ENCODE peak calls at places on chromosomes 16 and 17, in six cellular contexts. One of them, this sample, is unnamed. For H3K4me1, the result is how much of the 10 kb centered on the place peaks cover.

GRCh38 chr17:944266-944665 is 35.3 kb downstream of the NXN start:
- DNase-seq in cardiac muscle cell: no peak
- DNase-seq in ovary: no peak
- DNase-seq in GM23338: no peak
- DNase-seq in IMR-90: no peak
- DNase-seq in mesendoderm: no peak
- DNase-seq in this sample: no peak

GRCh38 chr17:50148226-50149098 is 2.0 kb downstream of the PPP1R9B start:
- DNase-seq in cardiac muscle cell: peak
- DNase-seq in ovary: peak
- DNase-seq in GM23338: peak
- DNase-seq in IMR-90: peak
- DNase-seq in mesendoderm: peak
- DNase-seq in this sample: peak

GRCh38 chr16:49524578-49525315 is 151.1 kb downstream of the C16orf78 start:
- DNase-seq in cardiac muscle cell: no peak
- DNase-seq in ovary: peak
- DNase-seq in GM23338: no peak
- DNase-seq in IMR-90: no peak
- DNase-seq in mesendoderm: no peak
- DNase-seq in this sample: no peak

GRCh38 chr17:34706029-34706428 is 126.6 kb downstream of the TMEM132E start:
- DNase-seq in cardiac muscle cell: peak
- DNase-seq in ovary: no peak
- DNase-seq in GM23338: peak
- DNase-seq in IMR-90: peak
- DNase-seq in mesendoderm: peak
- DNase-seq in this sample: no peak

GRCh38 chr17:20922128-20922670 is 120.6 kb downstream of the USP22 start:
- DNase-seq in cardiac muscle cell: peak
- DNase-seq in ovary: no peak
- DNase-seq in GM23338: no peak
- DNase-seq in IMR-90: peak
- DNase-seq in mesendoderm: no peak
- DNase-seq in this sample: no peak

GRCh38 chr17:7111784-7112526 is 2.7 kb downstream of the ASGR2 start:
- DNase-seq in cardiac muscle cell: no peak
- DNase-seq in ovary: no peak
- DNase-seq in GM23338: peak
- DNase-seq in IMR-90: no peak
- DNase-seq in mesendoderm: no peak
- DNase-seq in this sample: no peak

GRCh38 chr16:83802135-83802534 is 5.6 kb upstream of the HSBP1 start:
- DNase-seq in cardiac muscle cell: peak
- DNase-seq in ovary: no peak
- DNase-seq in GM23338: peak
- DNase-seq in IMR-90: peak
- DNase-seq in mesendoderm: peak
- DNase-seq in this sample: no peak

GRCh38 chr17:68868708-68869107 is 86.5 kb downstream of the ABCA8 start:
- DNase-seq in cardiac muscle cell: peak
- DNase-seq in ovary: no peak
- DNase-seq in GM23338: no peak
- DNase-seq in IMR-90: peak
- DNase-seq in mesendoderm: no peak
- DNase-seq in this sample: no peak

GRCh38 chr16:21708533-21709115 is 44.9 kb downstream of the OTOA start:
- DNase-seq in cardiac muscle cell: peak
- DNase-seq in ovary: peak
- DNase-seq in GM23338: peak
- DNase-seq in IMR-90: peak
- DNase-seq in mesendoderm: peak
- DNase-seq in this sample: peak

GRCh38 chr17:44444735-44445105 is 55.3 kb upstream of the ITGA2B start:
- DNase-seq in cardiac muscle cell: peak
- DNase-seq in ovary: no peak
- DNase-seq in GM23338: no peak
- DNase-seq in IMR-90: peak
- DNase-seq in mesendoderm: no peak
- DNase-seq in this sample: no peak

GRCh38 chr16:31242197-31242596 is 17.6 kb upstream of the ITGAM start:
- DNase-seq in cardiac muscle cell: peak
- DNase-seq in ovary: no peak
- DNase-seq in GM23338: no peak
- DNase-seq in IMR-90: peak
- DNase-seq in mesendoderm: no peak
- DNase-seq in this sample: no peak

GRCh38 chr17:53032861-53033271 is 789.9 kb upstream of the KIF2B start:
- DNase-seq in cardiac muscle cell: peak
- DNase-seq in ovary: no peak
- DNase-seq in GM23338: peak
- DNase-seq in IMR-90: peak
- DNase-seq in mesendoderm: peak
- DNase-seq in this sample: no peak

GRCh38 chr16:9042943-9043680 is 48.3 kb upstream of the HAPSTR1 start:
- DNase-seq in cardiac muscle cell: peak
- DNase-seq in ovary: no peak
- DNase-seq in GM23338: no peak
- DNase-seq in IMR-90: peak
- DNase-seq in mesendoderm: no peak
- DNase-seq in this sample: no peak

GRCh38 chr17:6780001-6780400 is 4.0 kb downstream of the FBXO39 start:
- DNase-seq in cardiac muscle cell: no peak
- DNase-seq in ovary: no peak
- DNase-seq in GM23338: no peak
- DNase-seq in IMR-90: no peak
- DNase-seq in mesendoderm: peak
- DNase-seq in this sample: no peak

GRCh38 chr17:42387221-42387657 is 1.0 kb downstream of the STAT3 start:
- DNase-seq in cardiac muscle cell: peak
- DNase-seq in ovary: no peak
- DNase-seq in GM23338: no peak
- DNase-seq in IMR-90: peak
- DNase-seq in mesendoderm: no peak
- DNase-seq in this sample: no peak

GRCh38 chr17:72514888-72515287 is 394.1 kb downstream of the SOX9 start:
- DNase-seq in cardiac muscle cell: peak
- DNase-seq in ovary: peak
- DNase-seq in GM23338: no peak
- DNase-seq in IMR-90: peak
- DNase-seq in mesendoderm: no peak
- DNase-seq in this sample: no peak

GRCh38 chr16:25605381-25605780 is 86.4 kb upstream of the HS3ST4 start:
- DNase-seq in cardiac muscle cell: no peak
- DNase-seq in ovary: no peak
- DNase-seq in GM23338: no peak
- DNase-seq in IMR-90: no peak
- DNase-seq in mesendoderm: peak
- DNase-seq in this sample: no peak

GRCh38 chr17:50347894-50348291 is 2.0 kb downstream of the XYLT2 start:
- DNase-seq in cardiac muscle cell: no peak
- DNase-seq in ovary: no peak
- DNase-seq in GM23338: no peak
- DNase-seq in IMR-90: no peak
- DNase-seq in mesendoderm: peak
- DNase-seq in this sample: no peak

GRCh38 chr16:14110728-14111251 is 39.7 kb downstream of the MRTFB start:
- DNase-seq in cardiac muscle cell: no peak
- DNase-seq in ovary: no peak
- DNase-seq in GM23338: no peak
- DNase-seq in IMR-90: no peak
- DNase-seq in mesendoderm: no peak
- DNase-seq in this sample: no peak

GRCh38 chr16:24609740-24610420 is 70.5 kb downstream of the RBBP6 start:
- DNase-seq in cardiac muscle cell: peak
- DNase-seq in ovary: peak
- DNase-seq in GM23338: peak
- DNase-seq in IMR-90: peak
- DNase-seq in mesendoderm: peak
- DNase-seq in this sample: no peak

GRCh38 chr17:82365586-82366295 is 5.8 kb upstream of the UTS2R start:
- DNase-seq in cardiac muscle cell: no peak
- DNase-seq in ovary: no peak
- DNase-seq in GM23338: no peak
- DNase-seq in IMR-90: no peak
- DNase-seq in mesendoderm: no peak
- DNase-seq in this sample: no peak

GRCh38 chr17:57313276-57313835 is 57.0 kb downstream of the MSI2 start:
- DNase-seq in cardiac muscle cell: no peak
- DNase-seq in ovary: no peak
- DNase-seq in GM23338: peak
- DNase-seq in IMR-90: no peak
- DNase-seq in mesendoderm: no peak
- DNase-seq in this sample: no peak

GRCh38 chr16:48014349-48015135 is 141.3 kb downstream of the ABCC12 start:
- DNase-seq in cardiac muscle cell: no peak
- DNase-seq in ovary: no peak
- DNase-seq in GM23338: peak
- DNase-seq in IMR-90: peak
- DNase-seq in mesendoderm: peak
- DNase-seq in this sample: no peak

GRCh38 chr17:11608396-11608795 is 10.1 kb downstream of the DNAH9 start:
- DNase-seq in cardiac muscle cell: peak
- DNase-seq in ovary: peak
- DNase-seq in GM23338: no peak
- DNase-seq in IMR-90: no peak
- DNase-seq in mesendoderm: no peak
- DNase-seq in this sample: no peak

GRCh38 chr17:56185491-56185890 is 32.2 kb downstream of the ANKFN1 start:
- DNase-seq in cardiac muscle cell: no peak
- DNase-seq in ovary: no peak
- DNase-seq in GM23338: no peak
- DNase-seq in IMR-90: peak
- DNase-seq in mesendoderm: no peak
- DNase-seq in this sample: no peak

GRCh38 chr16:79430129-79430789 is 170.3 kb downstream of the MAF start:
- DNase-seq in cardiac muscle cell: no peak
- DNase-seq in ovary: no peak
- DNase-seq in GM23338: no peak
- DNase-seq in IMR-90: no peak
- DNase-seq in mesendoderm: no peak
- DNase-seq in this sample: no peak

GRCh38 chr16:79436885-79437284 is 163.7 kb downstream of the MAF start:
- DNase-seq in cardiac muscle cell: no peak
- DNase-seq in ovary: no peak
- DNase-seq in GM23338: no peak
- DNase-seq in IMR-90: no peak
- DNase-seq in mesendoderm: no peak
- DNase-seq in this sample: no peak

GRCh38 chr16:79434771-79435170 is 165.8 kb downstream of the MAF start:
- DNase-seq in cardiac muscle cell: no peak
- DNase-seq in ovary: no peak
- DNase-seq in GM23338: no peak
- DNase-seq in IMR-90: no peak
- DNase-seq in mesendoderm: no peak
- DNase-seq in this sample: no peak

GRCh38 chr16:79431923-79432322 is 168.6 kb downstream of the MAF start:
- DNase-seq in cardiac muscle cell: no peak
- DNase-seq in ovary: no peak
- DNase-seq in GM23338: no peak
- DNase-seq in IMR-90: no peak
- DNase-seq in mesendoderm: peak
- DNase-seq in this sample: no peak

GRCh38 chr16:79434097-79434496 is 166.4 kb downstream of the MAF start:
- DNase-seq in cardiac muscle cell: no peak
- DNase-seq in ovary: no peak
- DNase-seq in GM23338: no peak
- DNase-seq in IMR-90: no peak
- DNase-seq in mesendoderm: no peak
- DNase-seq in this sample: no peak
- H3K4me1 ChIP-seq in cardiac muscle cell: under half
- H3K4me1 ChIP-seq in ovary: under half
- H3K4me1 ChIP-seq in GM23338: under half
- H3K4me1 ChIP-seq in IMR-90: under half
- H3K4me1 ChIP-seq in mesendoderm: under half
- H3K4me1 ChIP-seq in this sample: under half

GRCh38 chr16:4850211-4850610 is 2.9 kb downstream of the UBN1 start:
- DNase-seq in cardiac muscle cell: peak
- DNase-seq in ovary: no peak
- DNase-seq in GM23338: no peak
- DNase-seq in IMR-90: peak
- DNase-seq in mesendoderm: no peak
- DNase-seq in this sample: no peak
- H3K4me1 ChIP-seq in cardiac muscle cell: under half
- H3K4me1 ChIP-seq in ovary: under half
- H3K4me1 ChIP-seq in GM23338: under half
- H3K4me1 ChIP-seq in IMR-90: under half
- H3K4me1 ChIP-seq in mesendoderm: under half
- H3K4me1 ChIP-seq in this sample: under half

GRCh38 chr17:49020609-49021008 is 23.4 kb downstream of the IGF2BP1 start:
- DNase-seq in cardiac muscle cell: no peak
- DNase-seq in ovary: no peak
- DNase-seq in GM23338: no peak
- DNase-seq in IMR-90: no peak
- DNase-seq in mesendoderm: no peak
- DNase-seq in this sample: no peak
- H3K4me1 ChIP-seq in cardiac muscle cell: half or more
- H3K4me1 ChIP-seq in ovary: under half
- H3K4me1 ChIP-seq in GM23338: half or more
- H3K4me1 ChIP-seq in IMR-90: under half
- H3K4me1 ChIP-seq in mesendoderm: under half
- H3K4me1 ChIP-seq in this sample: under half

GRCh38 chr16:56263711-56264608 is 72.7 kb downstream of the GNAO1 start:
- DNase-seq in cardiac muscle cell: no peak
- DNase-seq in ovary: no peak
- DNase-seq in GM23338: no peak
- DNase-seq in IMR-90: no peak
- DNase-seq in mesendoderm: peak
- DNase-seq in this sample: no peak
- H3K4me1 ChIP-seq in cardiac muscle cell: under half
- H3K4me1 ChIP-seq in ovary: under half
- H3K4me1 ChIP-seq in GM23338: under half
- H3K4me1 ChIP-seq in IMR-90: under half
- H3K4me1 ChIP-seq in mesendoderm: under half
- H3K4me1 ChIP-seq in this sample: under half

GRCh38 chr16:81807767-81808166 is 28.7 kb downstream of the PLCG2 start:
- DNase-seq in cardiac muscle cell: no peak
- DNase-seq in ovary: no peak
- DNase-seq in GM23338: no peak
- DNase-seq in IMR-90: no peak
- DNase-seq in mesendoderm: peak
- DNase-seq in this sample: no peak
- H3K4me1 ChIP-seq in cardiac muscle cell: under half
- H3K4me1 ChIP-seq in ovary: under half
- H3K4me1 ChIP-seq in GM23338: under half
- H3K4me1 ChIP-seq in IMR-90: under half
- H3K4me1 ChIP-seq in mesendoderm: under half
- H3K4me1 ChIP-seq in this sample: under half